ENCODE peak calls at places on chromosomes 16 and 17, in seven cellular contexts. H is psoas muscle; J is cardiac muscle cell; C is cardiac fibroblast; Q is COLO829; Z is tibial nerve; V is stimulated activated naive CD8-positive, alpha-beta T cell treated with anti-CD3 and anti-CD28 coated beads, Interleukin-15, Interleukin-2, amounts not matched to agents 100 U/mL and 50 U/mL, for 24 hours. U is an unnamed sample.

GRCh38 chr16:89315791-89316581 is 98.5 kb downstream of the ZNF778 start:
- DNase-seq in H (no peak), J (peak; percentile 73), C (peak; percentile 75), Q (peak; percentile 52), Z (no peak), V (peak; percentile 69), U (no peak)

GRCh38 chr16:87133112-87133850 is 183.9 kb downstream of the C16orf95 start:
- DNase-seq in H (no peak), J (no peak), C (no peak), Q (no peak), Z (no peak), V (no peak), U (no peak)

GRCh38 chr17:78429618-78429995 is 51.2 kb downstream of the PGS1 start:
- DNase-seq in H (no peak), J (no peak), C (no peak), Q (no peak), Z (no peak), V (no peak), U (no peak)

GRCh38 chr17:30300803-30301202 is 9.1 kb upstream of the BLMH start:
- DNase-seq in H (no peak), J (no peak), C (no peak), Q (no peak), Z (no peak), V (no peak), U (no peak)

GRCh38 chr16:89190150-89190958 is 10.0 kb downstream of the SLC22A31 start:
- DNase-seq in H (peak; percentile 54), J (no peak), C (no peak), Q (no peak), Z (no peak), V (no peak), U (no peak)

GRCh38 chr17:36921131-36921851 is 16.0 kb upstream of the LHX1 start:
- DNase-seq in H (no peak), J (peak; percentile 62), C (peak; percentile 58), Q (no peak), Z (no peak), V (peak; percentile 74), U (peak; percentile 58)

GRCh38 chr17:17155568-17155967 is 50.6 kb downstream of the PLD6 start:
- DNase-seq in H (no peak), J (no peak), C (no peak), Q (no peak), Z (no peak), V (no peak), U (no peak)

GRCh38 chr17:67056746-67057490 is 12.6 kb downstream of the CACNG1 start:
- DNase-seq in H (peak; percentile 83), J (no peak), C (no peak), Q (no peak), Z (no peak), V (no peak), U (no peak)

GRCh38 chr17:58364270-58364942 is 12.4 kb upstream of the SUPT4H1 start:
- DNase-seq in H (no peak), J (peak; percentile 50), C (peak; percentile 24), Q (no peak), Z (no peak), V (no peak), U (no peak)

GRCh38 chr17:46847204-46848191 is 3.9 kb upstream of the WNT9B start:
- DNase-seq in H (no peak), J (no peak), C (no peak), Q (no peak), Z (no peak), V (no peak), U (no peak)